ENCODE peak calls at places on chromosomes 7 and 10, in eight cellular contexts. O is aorta; Z is CD4-positive, alpha-beta T cell; E is spleen; Q is substantia nigra; K is neuronal stem cell; U is IMR-90; T is CD4-positive, CD25-positive, alpha-beta regulatory T cell. H is an unnamed sample.

GRCh38 chr10:78802866-78803265 is 265.9 kb upstream of the ZMIZ1 start:
- DNase-seq in O (peak), Z (no peak), E (no peak), Q (no peak), K (no peak), U (peak), T (no peak), H (no peak)

GRCh38 chr7:121337398-121337797 is 8.6 kb downstream of the WNT16 start:
- DNase-seq in O (no peak), Z (no peak), E (no peak), Q (no peak), K (no peak), U (no peak), T (no peak), H (no peak)

GRCh38 chr7:7321681-7322080 is 139.3 kb downstream of the C1GALT1 start:
- DNase-seq in O (no peak), Z (no peak), E (peak), Q (no peak), K (no peak), U (no peak), T (no peak), H (no peak)

GRCh38 chr10:122139627-122140151 is 131.4 kb upstream of the BTBD16 start:
- DNase-seq in O (no peak), Z (no peak), E (no peak), Q (no peak), K (no peak), U (no peak), T (no peak), H (no peak)

GRCh38 chr10:9198611-9199010 is 1144.1 kb downstream of the GATA3 start:
- DNase-seq in O (no peak), Z (no peak), E (no peak), Q (no peak), K (no peak), U (peak), T (no peak), H (no peak)

GRCh38 chr7:23864984-23865383 is 155.0 kb downstream of the STK31 start:
- DNase-seq in O (no peak), Z (no peak), E (no peak), Q (no peak), K (no peak), U (peak), T (no peak), H (no peak)

GRCh38 chr10:3532644-3533043 is 252.4 kb downstream of the KLF6 start:
- DNase-seq in O (no peak), Z (no peak), E (no peak), Q (no peak), K (no peak), U (no peak), T (no peak), H (no peak)

GRCh38 chr7:134562136-134562535 is 13.2 kb downstream of the AKR1B15 start:
- DNase-seq in O (no peak), Z (no peak), E (no peak), Q (no peak), K (no peak), U (peak), T (no peak), H (no peak)

GRCh38 chr10:114506874-114507385 is 102.6 kb upstream of the AFAP1L2 start:
- DNase-seq in O (no peak), Z (no peak), E (no peak), Q (no peak), K (no peak), U (no peak), T (no peak), H (no peak)
- H3K27ac ChIP-seq in O (no peak), Z (no peak), E (no peak), Q (no peak), K (no peak), U (no peak), T (no peak), H (no peak)

GRCh38 chr7:99619571-99620130 is 2.9 kb downstream of the ZSCAN25 start:
- DNase-seq in O (no peak), Z (no peak), E (no peak), Q (no peak), K (no peak), U (no peak), T (no peak), H (peak)

GRCh38 chr7:99623091-99623693 is 6.4 kb downstream of the ZSCAN25 start:
- DNase-seq in O (no peak), Z (no peak), E (no peak), Q (no peak), K (no peak), U (no peak), T (no peak), H (no peak)

GRCh38 chr7:99622596-99622995 is 5.8 kb downstream of the ZSCAN25 start:
- DNase-seq in O (no peak), Z (no peak), E (no peak), Q (no peak), K (no peak), U (no peak), T (no peak), H (no peak)

GRCh38 chr7:99618726-99619125 is 2.0 kb downstream of the ZSCAN25 start:
- DNase-seq in O (no peak), Z (no peak), E (no peak), Q (no peak), K (no peak), U (peak), T (no peak), H (no peak)

DNA sequence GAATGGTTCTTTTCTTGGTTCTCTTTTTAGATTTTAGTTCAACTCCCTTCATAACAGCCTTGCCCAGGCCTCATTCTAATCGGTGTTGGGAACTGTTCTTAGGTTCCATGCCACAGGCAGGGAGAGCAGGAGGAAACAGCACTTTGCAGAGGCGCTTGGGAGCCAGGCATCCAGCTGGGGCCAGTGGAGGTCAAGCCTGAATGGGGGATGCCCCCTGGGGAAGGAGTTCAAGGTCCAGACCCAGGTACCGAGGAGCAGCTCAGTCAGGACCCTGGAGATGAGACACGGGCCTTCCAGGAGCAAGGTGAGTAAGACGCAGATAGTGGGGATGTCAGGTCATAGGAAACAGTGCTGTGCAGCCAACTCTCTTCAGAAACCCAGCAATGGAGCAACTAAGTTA is 4.5 kb downstream of the ZSCAN25 start:
- DNase-seq in O (no peak), Z (no peak), E (no peak), Q (no peak), K (no peak), U (no peak), T (no peak), H (no peak)
- H3K27ac ChIP-seq in O (no peak), Z (no peak), E (no peak), Q (no peak), K (no peak), U (no peak), T (no peak), H (no peak)

GRCh38 chr10:103739039-103739764 is 116.2 kb downstream of the SH3PXD2A start:
- DNase-seq in O (no peak), Z (no peak), E (no peak), Q (no peak), K (peak), U (peak), T (no peak), H (no peak)
- H3K27ac ChIP-seq in O (no peak), Z (no peak), E (no peak), Q (no peak), K (peak), U (peak), T (no peak), H (no peak)

GRCh38 chr10:5684971-5685763 is 529 bp downstream of the TASOR2 start:
- DNase-seq in O (peak), Z (peak), E (peak), Q (no peak), K (peak), U (peak), T (peak), H (no peak)
- H3K27ac ChIP-seq in O (no peak), Z (peak), E (peak), Q (peak), K (no peak), U (peak), T (peak), H (peak)

DNA sequence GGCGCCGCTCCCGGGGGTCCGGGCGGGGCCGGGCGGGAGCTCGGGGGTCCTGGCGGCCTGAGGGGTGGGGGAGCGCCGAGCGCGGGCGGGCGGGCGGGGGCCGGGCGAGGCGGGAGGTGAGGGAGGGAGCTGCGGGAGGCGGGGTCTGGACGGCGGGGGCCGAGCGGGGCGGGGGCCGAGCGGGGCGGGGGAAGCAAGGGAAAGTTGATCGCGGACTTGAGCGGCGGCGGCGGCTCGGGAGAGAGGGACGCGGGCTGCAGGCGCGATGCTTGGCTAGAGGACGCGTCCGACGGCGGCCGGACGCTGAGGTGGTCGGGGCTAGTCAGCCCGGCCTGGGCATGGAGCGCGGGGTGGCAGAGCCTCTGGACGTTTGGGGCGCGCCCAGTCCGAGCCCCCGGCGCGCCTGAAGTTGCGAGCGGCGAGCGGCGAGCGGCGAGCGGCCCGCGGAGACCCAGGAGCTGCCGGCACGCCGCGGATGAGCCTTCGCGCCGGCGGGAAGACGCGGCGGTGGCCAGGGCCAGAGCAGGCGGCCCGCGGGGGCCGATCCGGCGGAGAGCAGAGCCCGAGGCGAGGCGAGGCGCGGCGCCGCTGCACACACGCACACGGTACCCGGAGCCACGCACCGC is at the start of gene CDH23:
- DNase-seq in O (peak), Z (no peak), E (no peak), Q (no peak), K (peak), U (no peak), T (no peak), H (peak)
- H3K27ac ChIP-seq in O (no peak), Z (no peak), E (peak), Q (peak), K (no peak), U (no peak), T (no peak), H (no peak)

DNA sequence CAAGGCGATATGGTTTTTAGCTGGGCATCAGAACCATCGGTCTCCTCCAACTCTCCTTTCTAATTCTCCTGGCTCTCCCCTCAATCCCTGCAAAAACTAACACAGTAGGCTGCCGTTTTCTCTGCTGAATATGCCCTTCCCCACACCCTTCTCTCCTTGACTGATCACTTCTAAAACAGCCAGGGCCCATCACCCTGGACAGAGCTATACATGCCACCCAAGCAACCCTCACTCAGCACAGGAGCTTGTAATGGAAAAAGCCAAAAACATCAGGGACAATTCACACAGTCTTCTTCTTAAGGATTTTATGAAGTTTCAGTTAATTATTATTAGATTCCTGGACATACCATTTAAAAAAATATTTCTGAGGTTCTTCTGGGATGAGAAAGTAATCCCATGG is 61.5 kb downstream of the PIK3AP1 start:
- DNase-seq in O (no peak), Z (no peak), E (no peak), Q (no peak), K (no peak), U (no peak), T (no peak), H (no peak)
- H3K27ac ChIP-seq in O (no peak), Z (no peak), E (peak), Q (no peak), K (no peak), U (no peak), T (no peak), H (no peak)